ENCODE peak calls at places on chromosomes 12 and 14, in nine cellular contexts. One of them, this sample, is unnamed.

GRCh38 chr14:24065408-24065807 is 6.0 kb upstream of the CPNE6 start:
- DNase-seq in ovary: no peak
- DNase-seq in tibial nerve: no peak
- DNase-seq in stomach: no peak
- DNase-seq in H1: no peak
- DNase-seq in SK-N-SH: no peak
- DNase-seq in sigmoid colon: no peak
- DNase-seq in HepG2: no peak
- DNase-seq in upper lobe of left lung: no peak
- DNase-seq in this sample: no peak

GRCh38 chr12:79546461-79547043 is 144.2 kb downstream of the PAWR start:
- DNase-seq in stomach: no peak
- DNase-seq in upper lobe of left lung: no peak
- DNase-seq in ovary: no peak
- DNase-seq in tibial nerve: no peak
- DNase-seq in H1: no peak
- DNase-seq in SK-N-SH: no peak
- DNase-seq in sigmoid colon: no peak
- DNase-seq in HepG2: no peak
- DNase-seq in this sample: no peak

GRCh38 chr12:9669534-9669933 is at the start of gene CLEC2D:
- DNase-seq in HepG2: no peak
- DNase-seq in upper lobe of left lung: no peak
- DNase-seq in H1: no peak
- DNase-seq in sigmoid colon: no peak
- DNase-seq in stomach: no peak
- DNase-seq in tibial nerve: no peak
- DNase-seq in ovary: no peak
- DNase-seq in SK-N-SH: no peak
- DNase-seq in this sample: no peak

GRCh38 chr14:104092931-104093365 is 7.4 kb downstream of the ASPG start:
- DNase-seq in ovary: no peak
- DNase-seq in HepG2: no peak
- DNase-seq in upper lobe of left lung: no peak
- DNase-seq in tibial nerve: no peak
- DNase-seq in H1: no peak
- DNase-seq in sigmoid colon: no peak
- DNase-seq in stomach: no peak
- DNase-seq in SK-N-SH: peak
- DNase-seq in this sample: no peak

GRCh38 chr12:96425321-96425720 is 25.1 kb upstream of the CDK17 start:
- DNase-seq in SK-N-SH: no peak
- DNase-seq in tibial nerve: no peak
- DNase-seq in H1: no peak
- DNase-seq in sigmoid colon: no peak
- DNase-seq in ovary: no peak
- DNase-seq in upper lobe of left lung: no peak
- DNase-seq in stomach: no peak
- DNase-seq in HepG2: no peak
- DNase-seq in this sample: no peak

GRCh38 chr12:113598815-113599406 is 127.2 kb upstream of the LHX5 start:
- DNase-seq in stomach: no peak
- DNase-seq in upper lobe of left lung: peak
- DNase-seq in tibial nerve: no peak
- DNase-seq in HepG2: no peak
- DNase-seq in H1: no peak
- DNase-seq in ovary: no peak
- DNase-seq in SK-N-SH: no peak
- DNase-seq in sigmoid colon: no peak
- DNase-seq in this sample: no peak

GRCh38 chr14:96122496-96122895 is 82.1 kb upstream of the BDKRB2 start:
- DNase-seq in upper lobe of left lung: no peak
- DNase-seq in ovary: no peak
- DNase-seq in sigmoid colon: no peak
- DNase-seq in H1: no peak
- DNase-seq in SK-N-SH: no peak
- DNase-seq in stomach: no peak
- DNase-seq in tibial nerve: no peak
- DNase-seq in HepG2: no peak
- DNase-seq in this sample: no peak

GRCh38 chr14:93075891-93076290 is 39.8 kb downstream of the ITPK1 start:
- DNase-seq in SK-N-SH: no peak
- DNase-seq in tibial nerve: no peak
- DNase-seq in ovary: no peak
- DNase-seq in sigmoid colon: no peak
- DNase-seq in upper lobe of left lung: no peak
- DNase-seq in HepG2: no peak
- DNase-seq in H1: no peak
- DNase-seq in stomach: no peak
- DNase-seq in this sample: no peak

GRCh38 chr12:44628180-44628579 is 247.9 kb downstream of the NELL2 start:
- DNase-seq in stomach: no peak
- DNase-seq in HepG2: no peak
- DNase-seq in SK-N-SH: no peak
- DNase-seq in tibial nerve: no peak
- DNase-seq in sigmoid colon: no peak
- DNase-seq in H1: no peak
- DNase-seq in ovary: no peak
- DNase-seq in upper lobe of left lung: no peak
- DNase-seq in this sample: no peak

GRCh38 chr12:121799175-121799841 is 4.5 kb upstream of the SETD1B start:
- DNase-seq in ovary: no peak
- DNase-seq in sigmoid colon: peak
- DNase-seq in HepG2: peak
- DNase-seq in tibial nerve: peak
- DNase-seq in upper lobe of left lung: peak
- DNase-seq in SK-N-SH: peak
- DNase-seq in stomach: peak
- DNase-seq in H1: no peak
- DNase-seq in this sample: peak

GRCh38 chr12:131129839-131130238 is 176.1 kb downstream of the ADGRD1 start:
- DNase-seq in stomach: no peak
- DNase-seq in SK-N-SH: peak
- DNase-seq in upper lobe of left lung: peak
- DNase-seq in ovary: no peak
- DNase-seq in tibial nerve: no peak
- DNase-seq in sigmoid colon: peak
- DNase-seq in HepG2: no peak
- DNase-seq in H1: no peak
- DNase-seq in this sample: no peak

GRCh38 chr14:69996197-69996596 is 117.0 kb downstream of the SMOC1 start:
- DNase-seq in HepG2: no peak
- DNase-seq in tibial nerve: no peak
- DNase-seq in sigmoid colon: no peak
- DNase-seq in stomach: no peak
- DNase-seq in H1: no peak
- DNase-seq in ovary: no peak
- DNase-seq in SK-N-SH: no peak
- DNase-seq in upper lobe of left lung: no peak
- DNase-seq in this sample: no peak
- TF ChIP-seq EP300 in HepG2: no peak
- TF ChIP-seq EP300 in tibial nerve: no peak
- TF ChIP-seq EP300 in sigmoid colon: no peak
- TF ChIP-seq EP300 in stomach: no peak
- TF ChIP-seq EP300 in H1: no peak
- TF ChIP-seq EP300 in ovary: no peak
- TF ChIP-seq EP300 in SK-N-SH: no peak
- TF ChIP-seq EP300 in upper lobe of left lung: no peak
- TF ChIP-seq EP300 in this sample: no peak

GRCh38 chr14:99686557-99687283 is 2.6 kb downstream of the CYP46A1 start:
- DNase-seq in tibial nerve: no peak
- DNase-seq in upper lobe of left lung: no peak
- DNase-seq in SK-N-SH: no peak
- DNase-seq in sigmoid colon: peak
- DNase-seq in H1: no peak
- DNase-seq in HepG2: no peak
- DNase-seq in ovary: no peak
- DNase-seq in stomach: no peak
- DNase-seq in this sample: no peak
- TF ChIP-seq EP300 in tibial nerve: no peak
- TF ChIP-seq EP300 in upper lobe of left lung: no peak
- TF ChIP-seq EP300 in SK-N-SH: no peak
- TF ChIP-seq EP300 in sigmoid colon: no peak
- TF ChIP-seq EP300 in H1: no peak
- TF ChIP-seq EP300 in HepG2: no peak
- TF ChIP-seq EP300 in ovary: no peak
- TF ChIP-seq EP300 in stomach: no peak
- TF ChIP-seq EP300 in this sample: no peak

DNA sequence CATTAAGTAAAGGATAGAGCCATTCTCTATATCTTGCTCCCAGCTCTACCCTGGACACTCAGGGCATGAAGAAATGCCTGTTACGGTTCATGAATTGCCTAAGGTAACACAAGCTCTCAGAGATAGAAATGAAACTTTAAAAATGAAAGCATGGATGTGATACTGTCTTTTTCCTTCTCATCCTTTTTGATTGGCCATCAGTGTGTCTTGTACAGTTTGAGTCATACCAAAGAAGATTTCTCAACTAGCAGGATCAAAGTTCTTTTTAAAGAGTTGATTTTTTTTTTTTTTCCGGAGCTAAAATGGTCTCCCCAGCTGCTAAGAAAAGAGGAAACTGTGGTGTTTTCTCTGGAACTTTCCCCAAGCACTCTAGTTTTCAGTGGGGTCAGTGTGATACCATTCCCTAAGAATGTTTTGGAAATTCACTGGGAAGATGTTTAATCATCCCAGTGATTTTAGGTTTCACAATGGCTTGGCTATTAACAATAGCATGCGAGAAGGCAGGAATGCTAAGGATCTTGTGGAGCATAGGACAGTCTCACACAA is 105.0 kb downstream of the ETNK1 start:
- DNase-seq in upper lobe of left lung: no peak
- DNase-seq in H1: no peak
- DNase-seq in SK-N-SH: no peak
- DNase-seq in ovary: no peak
- DNase-seq in stomach: no peak
- DNase-seq in HepG2: no peak
- DNase-seq in sigmoid colon: no peak
- DNase-seq in tibial nerve: no peak
- DNase-seq in this sample: no peak
- TF ChIP-seq EP300 in upper lobe of left lung: no peak
- TF ChIP-seq EP300 in H1: no peak
- TF ChIP-seq EP300 in SK-N-SH: no peak
- TF ChIP-seq EP300 in ovary: no peak
- TF ChIP-seq EP300 in stomach: no peak
- TF ChIP-seq EP300 in HepG2: no peak
- TF ChIP-seq EP300 in sigmoid colon: no peak
- TF ChIP-seq EP300 in tibial nerve: peak
- TF ChIP-seq EP300 in this sample: no peak

DNA sequence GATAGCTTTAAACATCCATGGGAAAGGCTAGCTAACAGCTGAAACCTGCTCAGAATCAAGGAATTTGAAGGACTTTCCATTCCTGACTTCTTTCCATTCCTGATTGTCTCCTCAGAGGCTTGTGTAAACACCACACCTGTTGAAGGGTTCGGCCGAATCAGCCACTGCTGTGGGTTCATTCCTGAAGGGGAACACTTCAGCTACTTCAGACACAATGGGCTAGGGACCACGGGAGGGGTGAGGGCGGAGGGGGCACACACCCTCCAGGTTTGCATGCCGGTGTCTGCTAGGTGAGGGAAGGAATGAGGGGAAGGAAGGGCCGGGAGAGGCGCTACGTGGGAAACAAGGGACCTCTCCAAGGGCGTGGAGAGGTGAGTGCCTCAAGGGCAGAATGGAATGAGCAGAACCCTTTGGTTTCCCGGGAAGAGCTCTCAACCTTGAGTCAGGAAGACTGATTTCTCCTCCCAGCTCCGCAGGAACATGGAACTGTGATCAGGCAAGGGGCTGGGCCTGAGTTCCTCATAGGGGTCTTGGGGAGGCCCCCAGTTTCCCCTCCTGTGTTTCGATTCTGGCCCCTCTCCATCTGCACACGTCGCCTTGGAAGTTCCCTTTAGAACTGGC is 1.4 kb downstream of the GPRC5A start:
- DNase-seq in H1: no peak
- DNase-seq in stomach: no peak
- DNase-seq in sigmoid colon: no peak
- DNase-seq in tibial nerve: no peak
- DNase-seq in upper lobe of left lung: peak
- DNase-seq in ovary: no peak
- DNase-seq in HepG2: no peak
- DNase-seq in SK-N-SH: no peak
- DNase-seq in this sample: peak
- TF ChIP-seq EP300 in H1: no peak
- TF ChIP-seq EP300 in stomach: no peak
- TF ChIP-seq EP300 in sigmoid colon: no peak
- TF ChIP-seq EP300 in tibial nerve: no peak
- TF ChIP-seq EP300 in upper lobe of left lung: peak
- TF ChIP-seq EP300 in ovary: no peak
- TF ChIP-seq EP300 in HepG2: no peak
- TF ChIP-seq EP300 in SK-N-SH: no peak
- TF ChIP-seq EP300 in this sample: no peak

DNA sequence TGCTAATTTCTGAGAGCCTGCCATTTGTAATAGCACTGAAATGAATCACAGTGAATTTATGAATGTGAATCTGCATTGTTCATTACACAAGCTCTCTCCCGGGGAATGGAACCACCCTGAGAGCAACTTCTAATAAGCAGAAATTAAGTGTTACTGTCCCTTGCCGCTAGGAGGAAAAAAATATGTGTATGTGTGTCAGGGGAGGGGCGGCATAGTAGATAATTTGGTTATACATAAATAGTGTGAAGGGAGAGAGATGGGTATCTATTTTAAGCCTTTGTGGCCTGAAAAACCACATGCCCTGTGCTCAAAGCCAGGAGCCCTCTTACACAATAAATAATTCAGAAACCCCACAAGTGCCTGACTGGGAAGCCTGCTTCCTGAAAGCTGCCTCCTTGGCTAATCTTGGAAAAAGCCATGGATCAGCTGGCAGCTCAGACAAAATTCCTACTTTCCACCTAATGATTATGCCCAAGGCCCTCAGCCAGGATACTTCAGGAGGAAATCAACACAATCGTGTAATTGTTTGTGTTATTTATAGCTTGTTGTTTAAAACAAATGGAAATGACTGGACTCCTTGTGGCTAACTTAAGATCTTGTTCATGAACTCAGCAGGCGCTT is 366.2 kb upstream of the KITLG start:
- DNase-seq in stomach: no peak
- DNase-seq in ovary: no peak
- DNase-seq in SK-N-SH: no peak
- DNase-seq in sigmoid colon: no peak
- DNase-seq in HepG2: no peak
- DNase-seq in tibial nerve: no peak
- DNase-seq in H1: no peak
- DNase-seq in upper lobe of left lung: peak
- DNase-seq in this sample: no peak
- TF ChIP-seq EP300 in stomach: no peak
- TF ChIP-seq EP300 in ovary: no peak
- TF ChIP-seq EP300 in SK-N-SH: no peak
- TF ChIP-seq EP300 in sigmoid colon: no peak
- TF ChIP-seq EP300 in HepG2: no peak
- TF ChIP-seq EP300 in tibial nerve: peak
- TF ChIP-seq EP300 in H1: no peak
- TF ChIP-seq EP300 in upper lobe of left lung: no peak
- TF ChIP-seq EP300 in this sample: no peak

GRCh38 chr12:32395031-32395430 is 4.3 kb upstream of the FGD4 start:
- DNase-seq in ovary: no peak
- DNase-seq in tibial nerve: no peak
- DNase-seq in HepG2: no peak
- DNase-seq in sigmoid colon: no peak
- DNase-seq in stomach: no peak
- DNase-seq in SK-N-SH: peak
- DNase-seq in upper lobe of left lung: no peak
- DNase-seq in H1: no peak
- DNase-seq in this sample: no peak

GRCh38 chr12:32390572-32391219 is 8.7 kb upstream of the FGD4 start:
- DNase-seq in H1: no peak
- DNase-seq in tibial nerve: no peak
- DNase-seq in ovary: peak
- DNase-seq in stomach: peak
- DNase-seq in SK-N-SH: peak
- DNase-seq in upper lobe of left lung: peak
- DNase-seq in sigmoid colon: no peak
- DNase-seq in HepG2: peak
- DNase-seq in this sample: peak
- TF ChIP-seq EP300 in H1: no peak
- TF ChIP-seq EP300 in tibial nerve: no peak
- TF ChIP-seq EP300 in ovary: no peak
- TF ChIP-seq EP300 in stomach: no peak
- TF ChIP-seq EP300 in SK-N-SH: no peak
- TF ChIP-seq EP300 in upper lobe of left lung: no peak
- TF ChIP-seq EP300 in sigmoid colon: no peak
- TF ChIP-seq EP300 in HepG2: no peak
- TF ChIP-seq EP300 in this sample: no peak

This sample was measured in transverse colon.